ENCODE peak calls at places on chromosomes 1 and 21, in five cellular contexts. V is small intestine; L is CD8-positive, alpha-beta memory T cell; I is upper lobe of right lung; F is effector memory CD4-positive, alpha-beta T cell. O is an unnamed sample. For H3K4me1 and H3K36me3, the result is how much of the 10 kb centered on the place peaks cover.

GRCh38 chr1:160260436-160261382 is 1.6 kb downstream of the DCAF8 start:
- DNase-seq in L (no peak), F (no peak), V (no peak), I (no peak), O (no peak)

GRCh38 chr1:19222979-19223824 is 13.1 kb upstream of the UBR4 start:
- DNase-seq in F (no peak), I (no peak), V (no peak), L (no peak), O (no peak)

GRCh38 chr1:8661185-8662110 is 156.0 kb downstream of the RERE start:
- DNase-seq in V (peak), L (no peak), I (no peak), F (no peak), O (no peak)

GRCh38 chr1:7454052-7454815 is 316.9 kb upstream of the VAMP3 start:
- DNase-seq in I (no peak), L (no peak), V (peak), F (no peak), O (no peak)

GRCh38 chr1:65020774-65021173 is 54.4 kb upstream of the JAK1 start:
- DNase-seq in F (no peak), I (no peak), L (no peak), V (no peak), O (no peak)

GRCh38 chr1:211833174-211833820 is 2.7 kb upstream of the LPGAT1 start:
- DNase-seq in I (no peak), F (no peak), V (no peak), L (no peak), O (peak)

GRCh38 chr1:161378014-161378413 is 10.3 kb upstream of the CFAP126 start:
- DNase-seq in I (no peak), V (no peak), L (no peak), F (no peak), O (no peak)

GRCh38 chr1:204288061-204288588 is 71.6 kb downstream of the PLEKHA6 start:
- DNase-seq in I (peak), V (peak), F (no peak), L (no peak), O (no peak)

GRCh38 chr1:58396150-58396549 is 150.4 kb downstream of the OMA1 start:
- DNase-seq in F (no peak), L (no peak), V (no peak), I (no peak), O (no peak)

GRCh38 chr21:26753822-26754221 is 91.4 kb downstream of the ADAMTS1 start:
- DNase-seq in I (no peak), V (no peak), L (no peak), F (no peak), O (no peak)

GRCh38 chr1:158203693-158204457 is 23.2 kb downstream of the CD1D start:
- DNase-seq in F (no peak), L (no peak), I (no peak), V (peak), O (no peak)

GRCh38 chr1:10484519-10484918 is 9.8 kb downstream of the PEX14 start:
- DNase-seq in F (no peak), L (no peak), I (peak), V (no peak), O (no peak)

GRCh38 chr1:241639040-241639652 is 1.0 kb downstream of the CHML start:
- DNase-seq in F (no peak), V (peak), L (no peak), I (no peak), O (no peak)

GRCh38 chr1:228452194-228453021 is 34.8 kb upstream of the RNF187 start:
- DNase-seq in L (no peak), F (no peak), V (no peak), I (no peak), O (no peak)

GRCh38 chr1:32023351-32023750 is 9.7 kb downstream of the KHDRBS1 start:
- DNase-seq in V (no peak), F (no peak), L (no peak), I (no peak), O (no peak)

GRCh38 chr1:201593200-201593828 is 54.4 kb downstream of the NAV1 start:
- DNase-seq in L (no peak), V (no peak), F (no peak), I (peak), O (no peak)

GRCh38 chr1:201807958-201808632 is 20.9 kb upstream of the IPO9 start:
- DNase-seq in I (no peak), V (no peak), L (no peak), F (no peak), O (no peak)

GRCh38 chr21:15557925-15558324 is 171.9 kb upstream of the USP25 start:
- DNase-seq in F (no peak), L (no peak), I (no peak), V (peak), O (no peak)

GRCh38 chr1:30768830-30769718 is 11.5 kb upstream of the LAPTM5 start:
- DNase-seq in I (no peak), F (no peak), L (no peak), V (no peak), O (no peak)

GRCh38 chr1:34918609-34919561 is 10.6 kb downstream of the DLGAP3 start:
- DNase-seq in V (no peak), I (no peak), L (no peak), F (no peak), O (no peak)

GRCh38 chr1:226098870-226099832 is 36.6 kb downstream of the H3-3A start:
- DNase-seq in F (no peak), I (no peak), L (no peak), V (no peak), O (no peak)

GRCh38 chr1:3313579-3313955 is 140.9 kb upstream of the ARHGEF16 start:
- DNase-seq in L (no peak), F (no peak), V (no peak), I (peak), O (no peak)

GRCh38 chr1:28926629-28927441 is 12.5 kb downstream of the EPB41 start:
- DNase-seq in V (peak), I (no peak), L (no peak), F (peak), O (peak)

GRCh38 chr1:15942661-15943514 is 33.0 kb downstream of the ZBTB17 start:
- DNase-seq in L (no peak), F (no peak), V (no peak), I (no peak), O (no peak)

GRCh38 chr1:156823210-156823790 is 6.7 kb upstream of the SH2D2A start:
- DNase-seq in V (no peak), L (no peak), I (peak), F (no peak), O (no peak)

GRCh38 chr1:229070168-229070567 is 200.7 kb upstream of the RAB4A start:
- DNase-seq in F (no peak), V (peak), I (peak), L (no peak), O (peak)

GRCh38 chr1:112296908-112297307 is 99.1 kb upstream of the CTTNBP2NL start:
- DNase-seq in I (no peak), F (no peak), V (no peak), L (no peak), O (no peak)

GRCh38 chr21:42362700-42363099 is 3.6 kb downstream of the TFF1 start:
- DNase-seq in F (no peak), L (no peak), I (no peak), V (no peak), O (no peak)

GRCh38 chr1:112579801-112580510 is 39.0 kb downstream of the ST7L start:
- DNase-seq in F (no peak), L (no peak), V (no peak), I (no peak), O (no peak)

GRCh38 chr1:171488190-171488929 is 3.0 kb downstream of the PRRC2C start:
- DNase-seq in V (no peak), I (no peak), F (no peak), L (no peak), O (no peak)
- H3K4me3 ChIP-seq in V (no peak), I (no peak), F (peak), L (no peak), O (no peak)

GRCh38 chr1:214004014-214004413 is 16.2 kb downstream of the PROX1 start:
- DNase-seq in I (no peak), F (no peak), V (no peak), L (no peak), O (no peak)

GRCh38 chr1:214003233-214003632 is 15.5 kb downstream of the PROX1 start:
- DNase-seq in V (no peak), I (no peak), L (no peak), F (no peak), O (no peak)

GRCh38 chr1:214006845-214007244 is 19.1 kb downstream of the PROX1 start:
- DNase-seq in I (no peak), F (no peak), L (no peak), V (no peak), O (no peak)

GRCh38 chr1:214005716-214006115 is 17.9 kb downstream of the PROX1 start:
- DNase-seq in I (no peak), V (no peak), L (no peak), F (no peak), O (no peak)

GRCh38 chr1:214004795-214005194 is 17.0 kb downstream of the PROX1 start:
- DNase-seq in L (no peak), F (no peak), I (no peak), V (no peak), O (no peak)
- H3K4me1 ChIP-seq in L (under half), F (under half), I (under half), V (under half), O (under half)

GRCh38 chr1:110112143-110112542 is at the start of gene UBL4B:
- DNase-seq in V (no peak), I (no peak), L (no peak), F (no peak), O (no peak)

GRCh38 chr1:110114784-110115183 is 2.5 kb downstream of the UBL4B start:
- DNase-seq in V (no peak), I (no peak), F (no peak), L (no peak), O (no peak)

GRCh38 chr1:110112656-110113055 is 413 bp downstream of the UBL4B start:
- DNase-seq in V (no peak), F (no peak), L (no peak), I (no peak), O (no peak)

GRCh38 chr1:110114173-110114572 is 1.9 kb downstream of the UBL4B start:
- DNase-seq in V (no peak), F (no peak), I (no peak), L (no peak), O (no peak)

GRCh38 chr1:110113551-110113950 is 1.3 kb downstream of the UBL4B start:
- DNase-seq in F (no peak), L (no peak), V (no peak), I (no peak), O (no peak)
- H3K36me3 ChIP-seq in F (under half), L (under half), V (under half), I (under half), O (under half)

GRCh38 chr1:212973899-212974298 is 23.6 kb downstream of the VASH2 start:
- DNase-seq in L (no peak), V (no peak), I (no peak), F (no peak), O (no peak)

GRCh38 chr1:212975607-212975918 is 25.2 kb downstream of the VASH2 start:
- DNase-seq in F (no peak), L (no peak), I (no peak), V (no peak), O (no peak)

GRCh38 chr1:212976586-212976985 is 26.2 kb downstream of the VASH2 start:
- DNase-seq in V (no peak), I (no peak), L (no peak), F (no peak), O (no peak)

GRCh38 chr1:212973426-212973825 is 23.1 kb downstream of the VASH2 start:
- DNase-seq in I (no peak), F (no peak), V (no peak), L (no peak), O (no peak)

DNA sequence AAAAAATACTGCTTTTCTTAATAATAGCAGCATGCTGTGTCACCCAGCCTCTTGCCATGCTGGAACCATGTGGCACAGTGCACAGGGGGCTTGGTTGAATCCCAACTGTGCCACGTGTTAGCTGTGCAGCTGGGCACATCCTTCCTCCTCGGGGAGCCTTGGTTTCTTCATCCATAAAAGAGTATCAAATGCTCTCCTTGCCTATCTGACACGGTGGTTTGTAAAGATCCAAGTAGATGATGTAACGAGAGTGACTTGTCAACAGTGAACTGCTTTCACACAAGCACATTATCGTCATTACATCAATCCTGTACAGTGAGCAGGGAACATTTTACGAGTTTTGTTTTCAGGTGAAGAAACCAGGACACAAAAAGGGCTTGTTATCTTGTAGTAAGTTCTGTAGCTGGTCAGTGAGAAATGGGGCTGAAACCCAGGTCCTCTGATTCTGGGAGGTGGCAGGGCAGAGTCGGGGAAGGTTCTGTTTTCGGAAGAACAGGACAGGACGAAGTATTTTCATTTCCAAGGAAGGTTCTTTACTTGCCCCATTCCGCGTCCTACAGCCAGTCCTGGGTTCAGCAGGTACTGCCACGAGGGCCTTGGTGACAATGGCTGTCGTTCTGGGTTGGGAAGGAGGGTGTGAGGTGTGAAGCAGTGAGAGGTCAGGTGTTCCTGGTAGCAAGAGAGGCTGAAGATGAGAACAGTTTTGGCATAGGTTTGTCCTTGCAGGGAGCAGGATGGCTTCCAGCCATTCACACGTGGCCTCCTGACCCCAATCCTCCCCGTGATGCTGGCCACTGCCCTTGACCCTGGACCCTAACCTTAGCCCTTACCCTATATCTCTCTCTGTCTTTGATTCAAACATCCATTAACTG is 24.6 kb downstream of the VASH2 start:
- DNase-seq in L (no peak), V (no peak), F (no peak), I (no peak), O (no peak)
- H3K4me3 ChIP-seq in L (no peak), V (no peak), F (no peak), I (no peak), O (no peak)

DNA sequence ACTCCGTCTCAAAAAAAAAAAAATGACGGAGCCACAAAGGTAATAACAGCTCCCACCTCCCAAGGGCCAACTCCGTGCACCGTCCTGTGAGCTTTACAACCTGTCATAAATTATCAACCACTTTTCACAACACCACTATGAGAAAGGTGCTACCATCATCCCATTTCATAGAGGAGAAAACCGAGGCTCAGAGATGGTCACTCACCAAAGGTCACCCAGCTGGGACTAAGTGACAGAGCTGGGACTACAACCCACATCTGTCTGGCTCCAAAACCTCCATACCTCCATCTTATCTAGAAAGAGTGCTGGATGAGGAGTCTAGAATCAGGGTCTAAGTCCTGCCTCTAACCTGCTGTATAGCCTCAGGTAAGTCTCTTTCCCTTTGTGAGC is 43.6 kb upstream of the ECE1 start:
- DNase-seq in V (no peak), L (no peak), F (no peak), I (no peak), O (no peak)
- H3K4me1 ChIP-seq in V (under half), L (half or more), F (half or more), I (half or more), O (half or more)

DNA sequence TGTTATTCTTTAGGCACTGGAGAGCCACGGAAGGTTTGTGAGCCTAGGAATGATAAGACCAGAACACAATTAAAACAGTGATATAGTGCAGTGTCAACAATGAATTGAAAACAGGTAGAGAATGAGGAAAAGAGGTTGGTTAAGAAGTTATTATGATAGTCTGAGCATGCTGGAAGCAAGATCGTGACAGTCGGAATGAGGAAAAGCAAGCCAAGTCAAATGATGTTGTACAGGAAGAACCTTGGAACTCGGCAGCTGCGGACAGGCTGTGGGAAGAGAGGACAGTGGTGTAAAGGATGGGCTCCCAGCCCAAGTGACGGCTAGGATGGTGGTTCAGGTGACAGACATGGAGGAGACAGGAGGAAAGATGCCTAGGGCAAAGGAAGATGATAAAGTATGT is 25.6 kb downstream of the MTARC1 start:
- DNase-seq in F (no peak), L (no peak), I (no peak), V (no peak), O (no peak)
- H3K36me3 ChIP-seq in F (under half), L (under half), I (under half), V (under half), O (under half)

GRCh38 chr1:180836414-180836813 is 76.3 kb upstream of the KIAA1614 start:
- DNase-seq in I (no peak), L (no peak), F (no peak), V (no peak), O (no peak)
- H3K4me3 ChIP-seq in I (no peak), L (no peak), F (no peak), V (no peak), O (no peak)

GRCh38 chr1:234885601-234886000 is 243.0 kb downstream of the TOMM20 start:
- DNase-seq in L (no peak), F (no peak), V (no peak), I (peak), O (no peak)

GRCh38 chr1:234884006-234884405 is 244.6 kb downstream of the TOMM20 start:
- DNase-seq in V (no peak), I (no peak), L (no peak), F (no peak), O (no peak)

GRCh38 chr1:234886081-234886874 is 242.4 kb downstream of the TOMM20 start:
- DNase-seq in V (no peak), L (no peak), F (no peak), I (peak), O (no peak)

GRCh38 chr1:234882898-234883297 is 245.7 kb downstream of the TOMM20 start:
- DNase-seq in V (no peak), I (no peak), F (no peak), L (no peak), O (no peak)

GRCh38 chr1:234884701-234885100 is 243.9 kb downstream of the TOMM20 start:
- DNase-seq in F (no peak), V (no peak), I (peak), L (no peak), O (no peak)
- H3K4me1 ChIP-seq in F (under half), V (under half), I (under half), L (under half), O (under half)

GRCh38 chr1:216700779-216701178 is 22.4 kb downstream of the ESRRG start:
- DNase-seq in I (no peak), F (no peak), L (no peak), V (no peak), O (no peak)
- H3K36me3 ChIP-seq in I (under half), F (under half), L (under half), V (under half), O (under half)

DNA sequence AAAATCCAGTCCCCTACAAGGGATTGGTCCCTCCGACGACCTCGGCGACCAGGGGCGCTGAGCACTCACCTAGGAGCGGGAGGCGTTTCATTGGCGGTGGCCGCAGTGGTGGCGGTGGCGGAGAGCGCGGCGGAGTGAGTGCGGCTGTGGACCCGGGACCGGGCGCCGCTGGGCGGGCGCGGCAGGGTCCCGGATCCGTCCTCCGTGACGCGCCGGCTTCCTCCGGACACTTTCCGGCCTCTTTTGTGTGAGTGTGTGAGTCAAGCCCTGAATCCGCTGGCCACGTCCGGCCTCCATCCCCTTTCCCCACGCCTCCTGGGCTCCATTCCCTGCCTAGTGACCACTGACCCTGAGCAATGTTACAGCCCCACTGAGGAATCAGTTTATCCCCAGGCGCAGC is at the start of gene ADGRL4:
- DNase-seq in I (peak), V (no peak), F (no peak), L (no peak), O (no peak)
- H3K4me3 ChIP-seq in I (peak), V (no peak), F (no peak), L (no peak), O (no peak)